ENCODE peak calls at places on chromosome 20, in five cellular contexts. One of them, this sample, is unnamed.

GRCh38 chr20:12068146-12068545 is 150.5 kb downstream of the BTBD3 start:
- DNase-seq in NCI-H2171: no peak
- DNase-seq in AG10803: peak
- DNase-seq in activated CD4-positive, alpha-beta T cell treated with anti-CD3 and anti-CD28 coated beads, Interleukin-2, amount 10 ng/mL, durations not matched to agents 7 days and 5 days: no peak
- DNase-seq in lower leg skin: no peak
- DNase-seq in this sample: no peak

GRCh38 chr20:35544436-35544835 is 2.6 kb downstream of the ERGIC3 start:
- DNase-seq in NCI-H2171: no peak
- DNase-seq in AG10803: no peak
- DNase-seq in activated CD4-positive, alpha-beta T cell treated with anti-CD3 and anti-CD28 coated beads, Interleukin-2, amount 10 ng/mL, durations not matched to agents 7 days and 5 days: no peak
- DNase-seq in lower leg skin: no peak
- DNase-seq in this sample: no peak

GRCh38 chr20:53658973-53659372 is 65.3 kb upstream of the ZNF217 start:
- DNase-seq in NCI-H2171: peak
- DNase-seq in AG10803: no peak
- DNase-seq in activated CD4-positive, alpha-beta T cell treated with anti-CD3 and anti-CD28 coated beads, Interleukin-2, amount 10 ng/mL, durations not matched to agents 7 days and 5 days: no peak
- DNase-seq in lower leg skin: peak
- DNase-seq in this sample: no peak

GRCh38 chr20:34271961-34272360 is 30.7 kb downstream of the ASIP start:
- DNase-seq in NCI-H2171: no peak
- DNase-seq in AG10803: peak
- DNase-seq in activated CD4-positive, alpha-beta T cell treated with anti-CD3 and anti-CD28 coated beads, Interleukin-2, amount 10 ng/mL, durations not matched to agents 7 days and 5 days: no peak
- DNase-seq in lower leg skin: no peak
- DNase-seq in this sample: no peak

GRCh38 chr20:21106171-21106694 is at the start of gene LINC00237:
- DNase-seq in NCI-H2171: no peak
- DNase-seq in AG10803: no peak
- DNase-seq in activated CD4-positive, alpha-beta T cell treated with anti-CD3 and anti-CD28 coated beads, Interleukin-2, amount 10 ng/mL, durations not matched to agents 7 days and 5 days: no peak
- DNase-seq in lower leg skin: no peak
- DNase-seq in this sample: no peak

GRCh38 chr20:49979030-49979832 is 3.5 kb upstream of the SNAI1 start:
- DNase-seq in NCI-H2171: peak
- DNase-seq in AG10803: no peak
- DNase-seq in activated CD4-positive, alpha-beta T cell treated with anti-CD3 and anti-CD28 coated beads, Interleukin-2, amount 10 ng/mL, durations not matched to agents 7 days and 5 days: peak
- DNase-seq in lower leg skin: peak
- DNase-seq in this sample: peak

GRCh38 chr20:63267681-63268080 is 4.9 kb upstream of the ARFGAP1 start:
- DNase-seq in NCI-H2171: no peak
- DNase-seq in AG10803: no peak
- DNase-seq in activated CD4-positive, alpha-beta T cell treated with anti-CD3 and anti-CD28 coated beads, Interleukin-2, amount 10 ng/mL, durations not matched to agents 7 days and 5 days: no peak
- DNase-seq in lower leg skin: no peak
- DNase-seq in this sample: no peak

GRCh38 chr20:58421497-58421850 is 32.4 kb downstream of the VAPB start:
- DNase-seq in NCI-H2171: no peak
- DNase-seq in AG10803: no peak
- DNase-seq in activated CD4-positive, alpha-beta T cell treated with anti-CD3 and anti-CD28 coated beads, Interleukin-2, amount 10 ng/mL, durations not matched to agents 7 days and 5 days: no peak
- DNase-seq in lower leg skin: no peak
- DNase-seq in this sample: no peak

GRCh38 chr20:20578838-20579237 is 133.6 kb downstream of the RALGAPA2 start:
- DNase-seq in NCI-H2171: no peak
- DNase-seq in AG10803: no peak
- DNase-seq in activated CD4-positive, alpha-beta T cell treated with anti-CD3 and anti-CD28 coated beads, Interleukin-2, amount 10 ng/mL, durations not matched to agents 7 days and 5 days: no peak
- DNase-seq in lower leg skin: no peak
- DNase-seq in this sample: no peak

GRCh38 chr20:2108987-2109386 is 7.4 kb downstream of the STK35 start:
- DNase-seq in NCI-H2171: no peak
- DNase-seq in AG10803: peak
- DNase-seq in activated CD4-positive, alpha-beta T cell treated with anti-CD3 and anti-CD28 coated beads, Interleukin-2, amount 10 ng/mL, durations not matched to agents 7 days and 5 days: no peak
- DNase-seq in lower leg skin: no peak
- DNase-seq in this sample: no peak

GRCh38 chr20:37914672-37915433 is 11.9 kb downstream of the VSTM2L start:
- DNase-seq in NCI-H2171: peak
- DNase-seq in AG10803: no peak
- DNase-seq in activated CD4-positive, alpha-beta T cell treated with anti-CD3 and anti-CD28 coated beads, Interleukin-2, amount 10 ng/mL, durations not matched to agents 7 days and 5 days: peak
- DNase-seq in lower leg skin: no peak
- DNase-seq in this sample: no peak

GRCh38 chr20:2006452-2007381 is 12.9 kb upstream of the PDYN start:
- DNase-seq in NCI-H2171: peak
- DNase-seq in AG10803: peak
- DNase-seq in activated CD4-positive, alpha-beta T cell treated with anti-CD3 and anti-CD28 coated beads, Interleukin-2, amount 10 ng/mL, durations not matched to agents 7 days and 5 days: peak
- DNase-seq in lower leg skin: no peak
- DNase-seq in this sample: peak

GRCh38 chr20:10492065-10492464 is 57.0 kb downstream of the SLX4IP start:
- DNase-seq in NCI-H2171: no peak
- DNase-seq in AG10803: peak
- DNase-seq in activated CD4-positive, alpha-beta T cell treated with anti-CD3 and anti-CD28 coated beads, Interleukin-2, amount 10 ng/mL, durations not matched to agents 7 days and 5 days: no peak
- DNase-seq in lower leg skin: no peak
- DNase-seq in this sample: no peak

GRCh38 chr20:31559704-31560093 is 45.4 kb upstream of the ID1 start:
- DNase-seq in NCI-H2171: no peak
- DNase-seq in AG10803: peak
- DNase-seq in activated CD4-positive, alpha-beta T cell treated with anti-CD3 and anti-CD28 coated beads, Interleukin-2, amount 10 ng/mL, durations not matched to agents 7 days and 5 days: no peak
- DNase-seq in lower leg skin: no peak
- DNase-seq in this sample: peak

GRCh38 chr20:25005661-25006060 is 13.1 kb upstream of the APMAP start:
- DNase-seq in NCI-H2171: no peak
- DNase-seq in AG10803: no peak
- DNase-seq in activated CD4-positive, alpha-beta T cell treated with anti-CD3 and anti-CD28 coated beads, Interleukin-2, amount 10 ng/mL, durations not matched to agents 7 days and 5 days: no peak
- DNase-seq in lower leg skin: peak
- DNase-seq in this sample: no peak

GRCh38 chr20:38805958-38806854 is 709 bp downstream of the PPP1R16B start:
- DNase-seq in NCI-H2171: no peak
- DNase-seq in AG10803: no peak
- DNase-seq in activated CD4-positive, alpha-beta T cell treated with anti-CD3 and anti-CD28 coated beads, Interleukin-2, amount 10 ng/mL, durations not matched to agents 7 days and 5 days: peak
- DNase-seq in lower leg skin: peak
- DNase-seq in this sample: peak

GRCh38 chr20:49575551-49576060 is 7.7 kb upstream of the PTGIS start:
- DNase-seq in NCI-H2171: peak
- DNase-seq in AG10803: peak
- DNase-seq in activated CD4-positive, alpha-beta T cell treated with anti-CD3 and anti-CD28 coated beads, Interleukin-2, amount 10 ng/mL, durations not matched to agents 7 days and 5 days: no peak
- DNase-seq in lower leg skin: peak
- DNase-seq in this sample: no peak

GRCh38 chr20:51259455-51259854 is 236.5 kb upstream of the KCNG1 start:
- DNase-seq in NCI-H2171: no peak
- DNase-seq in AG10803: no peak
- DNase-seq in activated CD4-positive, alpha-beta T cell treated with anti-CD3 and anti-CD28 coated beads, Interleukin-2, amount 10 ng/mL, durations not matched to agents 7 days and 5 days: no peak
- DNase-seq in lower leg skin: no peak
- DNase-seq in this sample: no peak

GRCh38 chr20:58310291-58310782 is 822 bp downstream of the RAB22A start:
- DNase-seq in NCI-H2171: no peak
- DNase-seq in AG10803: peak
- DNase-seq in activated CD4-positive, alpha-beta T cell treated with anti-CD3 and anti-CD28 coated beads, Interleukin-2, amount 10 ng/mL, durations not matched to agents 7 days and 5 days: no peak
- DNase-seq in lower leg skin: no peak
- DNase-seq in this sample: peak

GRCh38 chr20:11652128-11652527 is 265.6 kb upstream of the BTBD3 start:
- DNase-seq in NCI-H2171: no peak
- DNase-seq in AG10803: no peak
- DNase-seq in activated CD4-positive, alpha-beta T cell treated with anti-CD3 and anti-CD28 coated beads, Interleukin-2, amount 10 ng/mL, durations not matched to agents 7 days and 5 days: no peak
- DNase-seq in lower leg skin: no peak
- DNase-seq in this sample: no peak

GRCh38 chr20:43915209-43916072 is 789 bp downstream of the TOX2 start:
- DNase-seq in NCI-H2171: no peak
- DNase-seq in AG10803: peak
- DNase-seq in activated CD4-positive, alpha-beta T cell treated with anti-CD3 and anti-CD28 coated beads, Interleukin-2, amount 10 ng/mL, durations not matched to agents 7 days and 5 days: peak
- DNase-seq in lower leg skin: no peak
- DNase-seq in this sample: no peak

GRCh38 chr20:63128956-63129355 is 87.0 kb downstream of the YTHDF1 start:
- DNase-seq in NCI-H2171: no peak
- DNase-seq in AG10803: no peak
- DNase-seq in activated CD4-positive, alpha-beta T cell treated with anti-CD3 and anti-CD28 coated beads, Interleukin-2, amount 10 ng/mL, durations not matched to agents 7 days and 5 days: no peak
- DNase-seq in lower leg skin: no peak
- DNase-seq in this sample: no peak

GRCh38 chr20:58649288-58650180 is 1.5 kb upstream of the STX16 start:
- DNase-seq in NCI-H2171: no peak
- DNase-seq in AG10803: no peak
- DNase-seq in activated CD4-positive, alpha-beta T cell treated with anti-CD3 and anti-CD28 coated beads, Interleukin-2, amount 10 ng/mL, durations not matched to agents 7 days and 5 days: peak
- DNase-seq in lower leg skin: no peak
- DNase-seq in this sample: no peak

GRCh38 chr20:48295445-48295903 is 510.2 kb upstream of the SULF2 start:
- DNase-seq in NCI-H2171: no peak
- DNase-seq in AG10803: peak
- DNase-seq in activated CD4-positive, alpha-beta T cell treated with anti-CD3 and anti-CD28 coated beads, Interleukin-2, amount 10 ng/mL, durations not matched to agents 7 days and 5 days: no peak
- DNase-seq in lower leg skin: no peak
- DNase-seq in this sample: no peak

GRCh38 chr20:60851826-60852704 is 400.0 kb upstream of the CDH4 start:
- DNase-seq in NCI-H2171: no peak
- DNase-seq in AG10803: no peak
- DNase-seq in activated CD4-positive, alpha-beta T cell treated with anti-CD3 and anti-CD28 coated beads, Interleukin-2, amount 10 ng/mL, durations not matched to agents 7 days and 5 days: no peak
- DNase-seq in lower leg skin: peak
- DNase-seq in this sample: peak

GRCh38 chr20:58652606-58653303 is 1.7 kb downstream of the STX16 start:
- DNase-seq in NCI-H2171: no peak
- DNase-seq in AG10803: no peak
- DNase-seq in activated CD4-positive, alpha-beta T cell treated with anti-CD3 and anti-CD28 coated beads, Interleukin-2, amount 10 ng/mL, durations not matched to agents 7 days and 5 days: no peak
- DNase-seq in lower leg skin: no peak
- DNase-seq in this sample: no peak

This sample was measured in MM.1S.